ENCODE peak calls at places on chromosome X, in nine cellular contexts. I is CD4-positive, alpha-beta T cell; L is A549; H is ovary; W is lung; G is tibial artery; N is AG04450; S is RWPE1; O is HepG2. R is an unnamed sample.

GRCh38 chrX:42755820-42756219 is 22.1 kb downstream of the PPP1R2C start:
- DNase-seq in L (peak; percentile 1), G (peak; percentile 77), I (no peak), O (no peak), S (peak; percentile 8), N (no peak), W (peak; percentile 34), H (no peak), R (no peak)

GRCh38 chrX:125505207-125505606 is 185.5 kb downstream of the TEX13C start:
- DNase-seq in H (no peak), N (no peak), O (no peak), G (no peak), S (peak; percentile 2), L (no peak), I (no peak), W (no peak), R (no peak)

GRCh38 chrX:154097003-154097596 is 417 bp downstream of the MECP2 start:
- DNase-seq in W (peak; percentile 46), I (peak; percentile 72), O (peak; percentile 58), L (peak; percentile 77), N (no peak), H (peak; percentile 84), G (peak; percentile 84), S (peak; percentile 67), R (peak; percentile 51)

GRCh38 chrX:47807548-47807947 is 29.2 kb upstream of the ZNF81 start:
- DNase-seq in O (no peak), G (no peak), N (no peak), L (no peak), H (no peak), S (no peak), W (no peak), I (no peak), R (no peak)

GRCh38 chrX:20421275-20421674 is 154.6 kb upstream of the RPS6KA3 start:
- DNase-seq in H (no peak), G (no peak), N (no peak), S (no peak), I (no peak), W (no peak), L (no peak), O (no peak), R (no peak)

GRCh38 chrX:148624951-148625350 is 124.5 kb downstream of the AFF2 start:
- DNase-seq in N (no peak), I (no peak), W (no peak), L (no peak), G (no peak), H (no peak), O (no peak), S (no peak), R (no peak)

GRCh38 chrX:23304881-23305280 is 29.8 kb upstream of the PTCHD1 start:
- DNase-seq in L (no peak), W (no peak), N (no peak), O (no peak), G (no peak), S (no peak), H (no peak), I (no peak), R (no peak)

GRCh38 chrX:53476371-53476770 is 42.2 kb upstream of the HSD17B10 start:
- DNase-seq in L (no peak), O (no peak), H (no peak), N (no peak), S (peak; percentile 36), G (no peak), W (no peak), I (no peak), R (no peak)

GRCh38 chrX:66009231-66009845 is 30.5 kb downstream of the VSIG4 start:
- DNase-seq in L (no peak), G (no peak), I (no peak), O (no peak), W (no peak), N (no peak), H (no peak), S (no peak), R (no peak)

GRCh38 chrX:131802836-131803626 is 220.1 kb upstream of the STK26 start:
- DNase-seq in H (peak; percentile 80), S (peak; percentile 1), W (peak; percentile 78), O (no peak), G (no peak), I (peak; percentile 70), L (peak; percentile 49), N (no peak), R (peak; percentile 11)

GRCh38 chrX:78199851-78200250 is 60.4 kb upstream of the TAF9B start:
- DNase-seq in W (no peak), L (peak; percentile 36), I (no peak), G (no peak), H (no peak), O (peak; percentile 31), N (no peak), S (peak; percentile 11), R (no peak)

DNA sequence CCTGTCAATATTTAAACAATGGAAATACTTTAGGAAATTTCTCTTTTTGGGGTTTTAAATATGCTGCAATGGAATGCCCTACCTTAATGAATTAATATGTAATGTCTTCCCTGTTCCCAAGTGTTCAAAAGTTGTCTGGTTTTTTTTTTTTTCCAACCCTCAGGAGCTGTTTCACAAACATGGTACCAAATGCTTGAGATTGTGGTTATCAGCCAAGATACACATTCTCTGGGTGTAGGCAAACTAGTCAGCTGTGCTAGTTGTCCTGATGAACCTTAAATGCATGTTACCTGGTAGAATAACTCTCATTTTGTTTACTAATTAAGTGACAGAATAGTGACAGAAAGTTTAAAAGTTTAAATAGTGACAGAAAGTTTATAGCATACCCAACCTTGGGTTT is 50.7 kb downstream of the FHL1 start:
- DNase-seq in O (no peak), I (no peak), S (no peak), H (no peak), W (no peak), N (no peak), L (no peak), G (no peak), R (no peak)
- H3K27ac ChIP-seq in O (no peak overlapping the region), I (no peak overlapping the region), S (no peak overlapping the region), H (no peak overlapping the region), W (no peak overlapping the region), N (no peak overlapping the region), L (no peak overlapping the region), G (peak overlapping the region; percentile 81), R (no peak overlapping the region)

DNA sequence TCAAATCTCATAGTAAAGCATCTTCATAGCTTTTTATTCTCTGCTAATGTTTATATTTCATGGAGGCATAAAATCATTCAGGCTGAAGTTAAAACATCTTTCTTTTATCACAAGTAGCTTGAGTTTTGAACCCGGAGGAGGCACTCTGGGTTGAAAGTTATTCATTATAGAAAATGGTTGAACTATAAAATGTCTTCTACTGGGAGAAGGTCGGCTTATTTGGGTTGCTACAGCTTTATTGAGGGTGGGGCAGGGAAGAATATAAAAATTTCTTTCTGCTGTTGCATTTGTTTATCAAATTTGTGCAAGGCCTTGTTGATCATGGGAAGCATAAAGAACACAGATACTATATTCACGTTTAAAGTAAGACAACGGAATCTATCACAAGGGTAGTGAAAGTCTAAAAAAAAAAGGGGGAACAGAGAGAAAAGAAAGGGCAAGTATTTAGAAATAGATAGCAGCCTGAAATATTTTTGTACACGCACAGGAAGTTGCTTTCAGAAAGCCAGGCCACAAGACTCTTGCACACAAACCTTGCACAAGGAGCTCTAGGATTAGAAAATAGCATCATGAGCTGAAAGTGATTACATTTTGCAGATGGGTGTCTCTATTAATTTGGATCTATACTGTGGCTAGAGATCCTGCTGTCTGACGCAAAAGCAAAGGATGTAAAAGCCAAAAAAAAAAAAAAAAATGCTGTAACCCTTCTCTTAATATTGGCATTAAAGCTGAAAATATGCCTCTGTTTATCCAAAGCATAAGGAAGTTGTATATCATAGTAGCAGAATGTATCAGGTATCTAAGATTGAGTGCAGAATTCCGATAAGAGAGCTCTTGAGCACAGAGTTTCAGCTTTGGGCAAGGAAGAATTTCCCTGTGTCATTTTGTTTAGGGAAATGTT is 37.2 kb upstream of the FAM9C start:
- DNase-seq in H (no peak), L (no peak), W (no peak), O (no peak), I (no peak), G (no peak), N (no peak), S (no peak), R (no peak)
- H3K27ac ChIP-seq in H (no peak overlapping the region), L (peak overlapping the region; percentile 69), W (no peak overlapping the region), O (no peak overlapping the region), I (peak overlapping the region; percentile 65), G (peak overlapping the region; percentile 44), N (peak overlapping the region; percentile 65), S (no peak overlapping the region), R (no peak overlapping the region)

GRCh38 chrX:112048707-112049106 is 33.9 kb downstream of the TRPC5 start:
- DNase-seq in I (no peak), S (no peak), H (no peak), L (no peak), W (no peak), N (no peak), O (no peak), G (no peak), R (no peak)
- H3K27ac ChIP-seq in I (no peak overlapping the region), S (no peak overlapping the region), H (no peak overlapping the region), L (no peak overlapping the region), W (no peak overlapping the region), N (no peak overlapping the region), O (no peak overlapping the region), G (no peak overlapping the region), R (no peak overlapping the region)

GRCh38 chrX:16770970-16771482 is 15.2 kb upstream of the TXLNG start:
- DNase-seq in L (no peak), W (no peak), G (no peak), N (no peak), S (no peak), O (no peak), I (no peak), H (no peak), R (no peak)

GRCh38 chrX:16771483-16772398 is 14.5 kb upstream of the TXLNG start:
- DNase-seq in W (no peak), L (peak; percentile 50), I (no peak), S (peak; percentile 40), O (peak; percentile 86), G (no peak), N (peak; percentile 39), H (no peak), R (no peak)

GRCh38 chrX:16774746-16775145 is 11.5 kb upstream of the TXLNG start:
- DNase-seq in W (no peak), G (no peak), I (no peak), L (no peak), O (no peak), S (no peak), N (no peak), H (no peak), R (no peak)

DNA sequence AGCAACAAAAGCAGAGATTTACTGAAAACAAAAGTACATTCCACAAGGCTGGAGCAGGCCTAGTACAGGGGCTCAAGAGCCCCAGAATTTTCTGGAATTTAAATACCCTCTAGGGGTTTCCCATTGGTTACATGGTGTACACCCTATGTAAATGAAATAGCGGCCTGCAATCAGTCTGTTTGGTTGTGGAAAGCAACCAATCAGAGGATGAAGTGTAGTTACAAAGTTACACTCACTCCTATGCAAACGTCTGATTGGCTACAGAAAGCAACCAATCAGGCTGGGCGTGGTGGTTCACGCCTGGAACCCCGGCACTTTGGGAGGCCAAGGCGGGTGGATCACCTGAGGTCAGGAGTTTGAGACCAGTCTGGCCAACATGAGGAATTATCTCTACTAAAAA is 13.8 kb upstream of the TXLNG start:
- DNase-seq in I (no peak), H (no peak), W (no peak), S (no peak), G (no peak), L (no peak), O (peak; percentile 70), N (no peak), R (no peak)
- H3K27ac ChIP-seq in I (no peak overlapping the region), H (no peak overlapping the region), W (no peak overlapping the region), S (no peak overlapping the region), G (no peak overlapping the region), L (peak overlapping the region; percentile 90), O (peak overlapping the region; percentile 100), N (no peak overlapping the region), R (no peak overlapping the region)

R was measured in substantia nigra.